ENCODE peak calls at places on chromosome 13, in nine cellular contexts. T, H, P, M, C, V, E, X and Q are unnamed samples.

GRCh38 chr13:114068723-114069322 is 63.6 kb downstream of the RASA3 start:
- DNase-seq in T (peak), H (no peak), P (no peak), M (peak), C (no peak), V (no peak), E (peak), X (peak), Q (no peak)

GRCh38 chr13:104315606-104316005 is 1249.4 kb upstream of the SLC10A2 start:
- DNase-seq in T (no peak), H (no peak), P (no peak), M (peak), C (no peak), V (no peak), E (no peak), X (peak), Q (no peak)

GRCh38 chr13:46172531-46172991 is 9.4 kb downstream of the LCP1 start:
- DNase-seq in T (peak), H (no peak), P (no peak), M (no peak), C (no peak), V (no peak), E (no peak), X (no peak), Q (no peak)

GRCh38 chr13:30851697-30852096 is 54.4 kb upstream of the MEDAG start:
- DNase-seq in T (no peak), H (no peak), P (no peak), M (no peak), C (no peak), V (no peak), E (no peak), X (no peak), Q (no peak)

GRCh38 chr13:95338905-95339304 is 37.7 kb upstream of the ABCC4 start:
- DNase-seq in T (no peak), H (no peak), P (no peak), M (no peak), C (no peak), V (no peak), E (no peak), X (no peak), Q (no peak)

GRCh38 chr13:112106467-112107141 is 39.7 kb downstream of the SOX1 start:
- DNase-seq in T (no peak), H (no peak), P (no peak), M (no peak), C (no peak), V (no peak), E (no peak), X (no peak), Q (no peak)

GRCh38 chr13:27359203-27359821 is 65.1 kb upstream of the GTF3A start:
- DNase-seq in T (peak), H (peak), P (peak), M (peak), C (peak), V (peak), E (peak), X (peak), Q (peak)

GRCh38 chr13:93098972-93099371 is 127.6 kb upstream of the GPC6 start:
- DNase-seq in T (no peak), H (no peak), P (no peak), M (no peak), C (no peak), V (no peak), E (no peak), X (no peak), Q (no peak)

GRCh38 chr13:69589531-69589930 is 518.1 kb upstream of the ATXN8OS start:
- DNase-seq in T (no peak), H (no peak), P (no peak), M (no peak), C (no peak), V (no peak), E (no peak), X (no peak), Q (no peak)

GRCh38 chr13:99087954-99088491 is 110.2 kb upstream of the DOCK9 start:
- DNase-seq in T (no peak), H (peak), P (no peak), M (no peak), C (no peak), V (peak), E (no peak), X (no peak), Q (peak)

GRCh38 chr13:95199896-95200295 is 101.4 kb downstream of the ABCC4 start:
- DNase-seq in T (no peak), H (no peak), P (no peak), M (no peak), C (no peak), V (no peak), E (no peak), X (no peak), Q (no peak)

GRCh38 chr13:59358014-59358413 is 805.7 kb downstream of the DIAPH3 start:
- DNase-seq in T (no peak), H (no peak), P (no peak), M (no peak), C (no peak), V (no peak), E (no peak), X (no peak), Q (no peak)

GRCh38 chr13:97944396-97945029 is 9.0 kb upstream of the IPO5 start:
- DNase-seq in T (no peak), H (no peak), P (no peak), M (peak), C (no peak), V (no peak), E (no peak), X (peak), Q (no peak)

GRCh38 chr13:67619987-67620386 is 389.9 kb upstream of the PCDH9 start:
- DNase-seq in T (no peak), H (no peak), P (no peak), M (peak), C (no peak), V (no peak), E (no peak), X (peak), Q (peak)

GRCh38 chr13:86870388-86870966 is 800.7 kb upstream of the SLITRK5 start:
- DNase-seq in T (peak), H (peak), P (no peak), M (peak), C (no peak), V (peak), E (no peak), X (peak), Q (peak)

GRCh38 chr13:91567485-91568207 is 169.2 kb downstream of the GPC5 start:
- DNase-seq in T (no peak), H (no peak), P (no peak), M (no peak), C (no peak), V (no peak), E (no peak), X (peak), Q (no peak)

GRCh38 chr13:99351772-99352171 is 44.6 kb upstream of the GPR183 start:
- DNase-seq in T (no peak), H (no peak), P (no peak), M (no peak), C (no peak), V (no peak), E (no peak), X (no peak), Q (no peak)

GRCh38 chr13:107497661-107498060 is 717.7 kb downstream of the LIG4 start:
- DNase-seq in T (no peak), H (no peak), P (no peak), M (no peak), C (no peak), V (no peak), E (no peak), X (no peak), Q (no peak)

GRCh38 chr13:29458419-29458818 is 137.1 kb downstream of the SLC7A1 start:
- DNase-seq in T (no peak), H (no peak), P (no peak), M (no peak), C (no peak), V (no peak), E (no peak), X (no peak), Q (no peak)

GRCh38 chr13:87123987-87124784 is 547.0 kb upstream of the SLITRK5 start:
- DNase-seq in T (peak), H (peak), P (peak), M (peak), C (no peak), V (no peak), E (no peak), X (peak), Q (peak)

GRCh38 chr13:43432948-43433347 is 353.8 kb downstream of the ENOX1 start:
- DNase-seq in T (no peak), H (no peak), P (no peak), M (peak), C (peak), V (no peak), E (no peak), X (no peak), Q (no peak)

GRCh38 chr13:100392709-100393630 is 195.6 kb downstream of the GGACT start:
- DNase-seq in T (peak), H (no peak), P (peak), M (peak), C (no peak), V (no peak), E (peak), X (peak), Q (peak)

GRCh38 chr13:112441779-112442310 is 65.7 kb downstream of the SPACA7 start:
- DNase-seq in T (no peak), H (no peak), P (no peak), M (no peak), C (no peak), V (no peak), E (no peak), X (no peak), Q (no peak)

GRCh38 chr13:22154041-22154440 is 483.2 kb downstream of the FGF9 start:
- DNase-seq in T (no peak), H (no peak), P (no peak), M (no peak), C (no peak), V (no peak), E (no peak), X (no peak), Q (no peak)

GRCh38 chr13:33349314-33349995 is 63.9 kb upstream of the STARD13 start:
- DNase-seq in T (peak), H (no peak), P (peak), M (peak), C (no peak), V (no peak), E (peak), X (no peak), Q (no peak)

GRCh38 chr13:43874512-43875092 is 4.9 kb downstream of the CCDC122 start:
- DNase-seq in T (peak), H (no peak), P (no peak), M (peak), C (no peak), V (peak), E (no peak), X (peak), Q (peak)

GRCh38 chr13:48043789-48044503 is 6.4 kb downstream of the NUDT15 start:
- DNase-seq in T (no peak), H (no peak), P (no peak), M (peak), C (no peak), V (no peak), E (no peak), X (peak), Q (no peak)

GRCh38 chr13:53873558-53873957 is 844.9 kb downstream of the OLFM4 start:
- DNase-seq in T (no peak), H (peak), P (no peak), M (no peak), C (no peak), V (peak), E (no peak), X (no peak), Q (peak)

GRCh38 chr13:36891752-36892151 is 28.3 kb downstream of the SMAD9 start:
- DNase-seq in T (no peak), H (no peak), P (no peak), M (peak), C (no peak), V (no peak), E (no peak), X (no peak), Q (no peak)

GRCh38 chr13:40127476-40127875 is 472.0 kb downstream of the COG6 start:
- DNase-seq in T (no peak), H (no peak), P (no peak), M (no peak), C (no peak), V (no peak), E (no peak), X (no peak), Q (no peak)

GRCh38 chr13:46367622-46368327 is 19.3 kb downstream of the RUBCNL start:
- DNase-seq in T (no peak), H (no peak), P (no peak), M (peak), C (no peak), V (no peak), E (no peak), X (peak), Q (no peak)

GRCh38 chr13:65054277-65054676 is 2175.9 kb downstream of the PCDH9 start:
- DNase-seq in T (no peak), H (no peak), P (no peak), M (no peak), C (no peak), V (no peak), E (no peak), X (no peak), Q (no peak)

GRCh38 chr13:28411859-28412353 is 83.0 kb downstream of the FLT1 start:
- DNase-seq in T (peak), H (no peak), P (no peak), M (no peak), C (no peak), V (no peak), E (no peak), X (peak), Q (no peak)